ENCODE peak calls at places on chromosome X, in seven cellular contexts. X, V, I, Y, J, O and A are unnamed samples.
A peak's percentile ranks its signal among the peaks of the same experiment; 100 is the strongest.

GRCh38 chrX:152635941-152636340 is 1.8 kb upstream of the GABRQ start:
- DNase-seq in X (peak; percentile 41), V (no peak), Y (no peak), J (no peak), I (no peak), O (peak; percentile 40), A (peak; percentile 55)

GRCh38 chrX:134171661-134172587 is 65.1 kb upstream of the CCDC160 start:
- DNase-seq in I (no peak), O (peak; percentile 56), J (peak; percentile 6), Y (no peak), V (no peak), X (no peak), A (no peak)

GRCh38 chrX:45497290-45497689 is 296.6 kb upstream of the DIPK2B start:
- DNase-seq in V (no peak), J (no peak), I (no peak), O (no peak), Y (no peak), X (no peak), A (no peak)

GRCh38 chrX:119698835-119699234 is 5.9 kb upstream of the SEPTIN6 start:
- DNase-seq in O (peak; percentile 39), X (peak; percentile 38), I (no peak), V (no peak), Y (no peak), J (no peak), A (peak; percentile 69)

GRCh38 chrX:48083212-48083611 is 11.8 kb upstream of the ZNF630 start:
- DNase-seq in O (peak; percentile 21), I (peak; percentile 23), V (peak; percentile 61), J (peak; percentile 1), X (no peak), Y (no peak), A (peak; percentile 84)

GRCh38 chrX:101460669-101461068 is 24.6 kb upstream of the ARMCX4 start:
- DNase-seq in V (no peak), J (no peak), X (no peak), I (no peak), O (no peak), Y (no peak), A (no peak)

GRCh38 chrX:29662101-29662500 is 553.3 kb upstream of the MAGEB2 start:
- DNase-seq in J (no peak), X (no peak), Y (no peak), V (no peak), O (peak; percentile 18), I (no peak), A (peak; percentile 33)

GRCh38 chrX:13694359-13694758 is 5.4 kb downstream of the RAB9A start:
- DNase-seq in O (peak; percentile 8), X (no peak), I (no peak), J (no peak), Y (no peak), V (no peak), A (no peak)

GRCh38 chrX:1011632-1012283 is 200.7 kb downstream of the CRLF2 start:
- DNase-seq in Y (no peak), V (no peak), X (no peak), O (no peak), I (no peak), J (no peak), A (no peak)

GRCh38 chrX:50067435-50068292 is 133.1 kb downstream of the AKAP4 start:
- DNase-seq in X (peak; percentile 71), O (peak; percentile 6), I (no peak), Y (no peak), J (no peak), V (no peak), A (no peak)

GRCh38 chrX:119236599-119237525 is 777 bp downstream of the PGRMC1 start:
- DNase-seq in X (peak; percentile 6), J (no peak), I (peak; percentile 1), Y (no peak), O (peak; percentile 52), V (no peak), A (peak; percentile 21)

GRCh38 chrX:37926700-37927099 is 79.3 kb upstream of the DYNLT3 start:
- DNase-seq in J (no peak), I (no peak), O (peak; percentile 5), V (no peak), Y (no peak), X (peak; percentile 39), A (peak; percentile 61)

GRCh38 chrX:134676440-134676839 is 18.2 kb upstream of the PLAC1 start:
- DNase-seq in V (no peak), J (no peak), I (no peak), Y (no peak), O (peak; percentile 13), X (no peak), A (peak; percentile 66)

GRCh38 chrX:40644175-40644574 is 3.2 kb downstream of the CXorf38 start:
- DNase-seq in I (no peak), J (no peak), X (no peak), O (peak; percentile 8), Y (no peak), V (no peak), A (peak; percentile 26)

GRCh38 chrX:46325312-46325877 is 219.8 kb downstream of the ZNF674 start:
- DNase-seq in J (no peak), V (no peak), O (peak; percentile 89), Y (peak; percentile 32), I (peak; percentile 0), X (no peak), A (peak; percentile 61)

GRCh38 chrX:12824944-12825343 is 33.7 kb downstream of the PRPS2 start:
- DNase-seq in I (no peak), X (no peak), O (no peak), J (no peak), Y (no peak), V (no peak), A (no peak)

GRCh38 chrX:50432760-50433377 is 37.8 kb downstream of the DGKK start:
- DNase-seq in V (no peak), Y (no peak), X (no peak), I (no peak), J (no peak), O (no peak), A (no peak)

GRCh38 chrX:154021131-154021611 is 1.5 kb upstream of the IRAK1 start:
- DNase-seq in I (no peak), X (no peak), V (no peak), Y (no peak), O (peak; percentile 64), J (no peak), A (peak; percentile 66)

GRCh38 chrX:2513120-2513664 is 12.4 kb upstream of the DHRSX start:
- DNase-seq in J (no peak), O (no peak), V (no peak), Y (no peak), X (no peak), I (no peak), A (no peak)

GRCh38 chrX:16160729-16161128 is 6.6 kb upstream of the MAGEB17 start:
- DNase-seq in I (no peak), X (peak; percentile 3), V (no peak), Y (no peak), J (no peak), O (peak; percentile 64), A (peak; percentile 93)

GRCh38 chrX:37361596-37361995 is 12.4 kb downstream of the PRRG1 start:
- DNase-seq in Y (no peak), I (no peak), O (no peak), J (no peak), X (no peak), V (no peak), A (no peak)

GRCh38 chrX:155874571-155875244 is 6.4 kb upstream of the VAMP7 start:
- DNase-seq in I (no peak), X (no peak), Y (no peak), O (peak; percentile 11), J (no peak), V (no peak), A (no peak)

GRCh38 chrX:110853610-110854009 is 58.0 kb upstream of the CHRDL1 start:
- DNase-seq in I (no peak), J (no peak), O (peak; percentile 6), X (peak; percentile 70), Y (no peak), V (no peak), A (peak; percentile 53)

GRCh38 chrX:43868791-43869190 is 13.5 kb downstream of the MAOB start:
- DNase-seq in J (no peak), I (no peak), O (no peak), V (no peak), Y (no peak), X (no peak), A (no peak)

GRCh38 chrX:1450381-1451161 is 2.1 kb downstream of the ASMTL start:
- DNase-seq in I (no peak), V (peak; percentile 47), O (no peak), Y (no peak), X (no peak), J (no peak), A (no peak)

GRCh38 chrX:20681691-20682090 is 415.0 kb upstream of the RPS6KA3 start:
- DNase-seq in O (no peak), Y (no peak), J (no peak), X (no peak), I (no peak), V (no peak), A (no peak)

GRCh38 chrX:78945186-78945912 is at the start of gene P2RY10:
- DNase-seq in I (no peak), Y (no peak), V (no peak), X (no peak), J (no peak), O (no peak), A (no peak)

GRCh38 chrX:2689773-2690666 is 1.1 kb upstream of the CD99 start:
- DNase-seq in O (no peak), J (no peak), I (no peak), V (no peak), X (no peak), Y (no peak), A (no peak)

GRCh38 chrX:40297949-40298539 is 200.3 kb upstream of the BCOR start:
- DNase-seq in I (no peak), X (no peak), V (no peak), J (no peak), O (no peak), Y (no peak), A (no peak)

GRCh38 chrX:109774706-109775105 is 41.6 kb upstream of the ACSL4 start:
- DNase-seq in V (no peak), J (no peak), X (no peak), Y (no peak), O (peak; percentile 36), I (no peak), A (peak; percentile 72)